ENCODE peak calls at places on chromosome 13, in six cellular contexts. T is fibroblast of the aortic adventitia; U is CD4-positive, alpha-beta T cell; I is brain microvascular endothelial cell; F is nephron progenitor cell; L is AG10803. J is an unnamed sample.

GRCh38 chr13:101626925-101627555 is 174.6 kb downstream of the ITGBL1 start:
- DNase-seq in T (peak), U (no peak), I (no peak), F (no peak), L (no peak), J (no peak)

GRCh38 chr13:53129864-53130393 is 101.3 kb downstream of the OLFM4 start:
- DNase-seq in T (no peak), U (no peak), I (no peak), F (no peak), L (no peak), J (no peak)

GRCh38 chr13:43374621-43375020 is 351.2 kb downstream of the DNAJC15 start:
- DNase-seq in T (peak), U (no peak), I (peak), F (no peak), L (peak), J (no peak)

GRCh38 chr13:113051641-113052040 is 54.0 kb upstream of the F7 start:
- DNase-seq in T (no peak), U (no peak), I (no peak), F (no peak), L (no peak), J (no peak)

GRCh38 chr13:94780421-94780820 is 68.1 kb upstream of the SOX21 start:
- DNase-seq in T (no peak), U (no peak), I (no peak), F (no peak), L (no peak), J (no peak)

GRCh38 chr13:62387642-62388041 is 972.0 kb upstream of the PCDH20 start:
- DNase-seq in T (no peak), U (no peak), I (no peak), F (no peak), L (no peak), J (no peak)

GRCh38 chr13:27854606-27855005 is 62.3 kb downstream of the GSX1 start:
- DNase-seq in T (no peak), U (no peak), I (no peak), F (no peak), L (no peak), J (no peak)

GRCh38 chr13:89678722-89679121 is 1668.8 kb upstream of the MIR17HG start:
- DNase-seq in T (no peak), U (no peak), I (no peak), F (no peak), L (no peak), J (no peak)

GRCh38 chr13:50893211-50893852 is 16.3 kb upstream of the RNASEH2B start:
- DNase-seq in T (peak), U (no peak), I (no peak), F (no peak), L (peak), J (no peak)

GRCh38 chr13:65597839-65598818 is 1632.0 kb downstream of the PCDH9 start:
- DNase-seq in T (peak), U (no peak), I (peak), F (no peak), L (peak), J (no peak)

GRCh38 chr13:21531475-21531874 is 72.4 kb upstream of the ZDHHC20 start:
- DNase-seq in T (no peak), U (no peak), I (no peak), F (no peak), L (no peak), J (no peak)

GRCh38 chr13:89003656-89004055 is 1332.5 kb downstream of the SLITRK5 start:
- DNase-seq in T (no peak), U (no peak), I (no peak), F (no peak), L (no peak), J (no peak)

GRCh38 chr13:25662516-25662915 is 290.7 kb downstream of the ATP8A2 start:
- DNase-seq in T (no peak), U (no peak), I (no peak), F (no peak), L (no peak), J (no peak)

GRCh38 chr13:102550507-102550906 is 46.3 kb upstream of the TPP2 start:
- DNase-seq in T (no peak), U (no peak), I (no peak), F (no peak), L (no peak), J (no peak)

GRCh38 chr13:99859178-99860177 is 112.1 kb downstream of the ZIC5 start:
- DNase-seq in T (no peak), U (no peak), I (no peak), F (no peak), L (no peak), J (no peak)

GRCh38 chr13:114259374-114259773 is 22.0 kb upstream of the UPF3A start:
- DNase-seq in T (no peak), U (no peak), I (no peak), F (no peak), L (no peak), J (no peak)

GRCh38 chr13:26186995-26187394 is 35.1 kb downstream of the RNF6 start:
- DNase-seq in T (no peak), U (no peak), I (no peak), F (no peak), L (no peak), J (no peak)

GRCh38 chr13:21638319-21639282 is 32.3 kb upstream of the FGF9 start:
- DNase-seq in T (peak), U (no peak), I (no peak), F (peak), L (peak), J (no peak)

GRCh38 chr13:109454167-109454917 is 332.0 kb downstream of the IRS2 start:
- DNase-seq in T (no peak), U (no peak), I (no peak), F (no peak), L (peak), J (no peak)

GRCh38 chr13:49958321-49958720 is 22.2 kb upstream of the SPRYD7 start:
- DNase-seq in T (peak), U (no peak), I (no peak), F (no peak), L (peak), J (no peak)

GRCh38 chr13:113562866-113563265 is 21.7 kb upstream of the TFDP1 start:
- DNase-seq in T (no peak), U (no peak), I (no peak), F (no peak), L (no peak), J (no peak)

GRCh38 chr13:26011996-26012688 is 39.7 kb downstream of the SHISA2 start:
- DNase-seq in T (no peak), U (peak), I (no peak), F (no peak), L (no peak), J (no peak)

GRCh38 chr13:111422352-111422751 is 101.9 kb downstream of the TEX29 start:
- DNase-seq in T (no peak), U (no peak), I (no peak), F (no peak), L (no peak), J (no peak)

GRCh38 chr13:105969761-105970160 is 565.7 kb downstream of the EFNB2 start:
- DNase-seq in T (no peak), U (no peak), I (no peak), F (no peak), L (peak), J (no peak)

GRCh38 chr13:98439896-98440295 is 137.0 kb downstream of the STK24 start:
- DNase-seq in T (no peak), U (no peak), I (no peak), F (no peak), L (no peak), J (no peak)
- TF ChIP-seq CTCF in T (no peak), U (no peak), I (no peak), F (no peak), L (no peak), J (no peak)

GRCh38 chr13:46388846-46389245 is 1.8 kb upstream of the RUBCNL start:
- DNase-seq in T (no peak), U (no peak), I (no peak), F (no peak), L (no peak), J (no peak)

GRCh38 chr13:46385946-46386345 is 1.1 kb downstream of the RUBCNL start:
- DNase-seq in T (no peak), U (no peak), I (no peak), F (peak), L (no peak), J (no peak)

GRCh38 chr13:46388308-46388707 is 1.3 kb upstream of the RUBCNL start:
- DNase-seq in T (no peak), U (no peak), I (no peak), F (no peak), L (no peak), J (no peak)

GRCh38 chr13:46386426-46386995 is 541 bp downstream of the RUBCNL start:
- DNase-seq in T (no peak), U (no peak), I (no peak), F (peak), L (peak), J (no peak)

DNA sequence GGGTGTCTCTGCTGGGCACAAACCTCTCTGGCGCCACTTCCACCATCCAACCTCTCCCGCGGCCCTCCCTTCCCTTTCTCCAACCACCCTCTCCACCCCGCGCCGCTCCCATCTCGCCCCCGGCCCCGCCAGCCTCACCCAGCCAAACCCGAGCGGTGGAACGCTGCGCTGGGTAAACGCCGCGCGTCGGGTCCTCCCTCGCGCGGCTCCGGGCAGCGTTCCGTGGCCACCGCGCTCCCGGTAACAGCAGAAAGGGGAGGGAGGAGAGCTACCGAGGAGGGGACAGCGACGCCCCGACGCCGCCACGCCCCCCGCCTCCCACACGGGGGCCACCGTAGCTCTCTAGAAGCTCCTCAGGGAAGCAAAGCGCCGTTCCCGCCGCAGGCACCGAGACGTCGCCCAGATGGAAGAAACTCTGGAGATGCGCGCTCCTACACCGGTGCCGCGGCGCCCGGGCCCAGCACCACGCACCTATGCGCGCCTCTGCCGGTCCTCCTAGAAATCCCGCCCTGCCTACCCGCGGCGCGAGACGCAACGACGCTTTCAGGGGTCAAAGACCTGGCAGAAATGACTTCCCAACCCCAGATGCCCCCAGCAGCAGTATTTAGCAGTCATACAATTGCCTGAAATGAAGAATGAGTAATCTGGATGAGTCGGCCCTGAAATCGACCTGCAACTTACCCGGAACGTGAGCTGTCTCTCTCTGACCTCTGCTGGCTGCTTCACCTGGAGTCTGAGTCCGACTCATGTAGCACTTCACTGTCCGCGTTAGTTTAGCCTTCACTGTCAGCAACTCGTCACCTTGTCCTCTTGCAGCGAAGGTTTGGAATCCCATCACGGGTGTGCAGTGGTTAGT is at the start of gene RUBCNL:
- DNase-seq in T (no peak), U (no peak), I (peak), F (peak), L (peak), J (peak)
- TF ChIP-seq CTCF in T (no peak), U (no peak), I (no peak), F (no peak), L (no peak), J (no peak)

GRCh38 chr13:45700971-45701900 is 884 bp upstream of the CBY2 start:
- DNase-seq in T (peak), U (no peak), I (no peak), F (no peak), L (no peak), J (no peak)
- TF ChIP-seq CTCF in T (no peak), U (no peak), I (peak), F (no peak), L (no peak), J (no peak)

GRCh38 chr13:38417727-38418126 is 68.1 kb downstream of the UFM1 start:
- DNase-seq in T (no peak), U (no peak), I (peak), F (no peak), L (peak), J (no peak)
- TF ChIP-seq CTCF in T (no peak), U (no peak), I (peak), F (peak), L (peak), J (no peak)

GRCh38 chr13:48078251-48078656 is 16.6 kb downstream of the MED4 start:
- DNase-seq in T (no peak), U (no peak), I (no peak), F (no peak), L (no peak), J (no peak)
- TF ChIP-seq CTCF in T (peak), U (no peak), I (no peak), F (no peak), L (no peak), J (no peak)

DNA sequence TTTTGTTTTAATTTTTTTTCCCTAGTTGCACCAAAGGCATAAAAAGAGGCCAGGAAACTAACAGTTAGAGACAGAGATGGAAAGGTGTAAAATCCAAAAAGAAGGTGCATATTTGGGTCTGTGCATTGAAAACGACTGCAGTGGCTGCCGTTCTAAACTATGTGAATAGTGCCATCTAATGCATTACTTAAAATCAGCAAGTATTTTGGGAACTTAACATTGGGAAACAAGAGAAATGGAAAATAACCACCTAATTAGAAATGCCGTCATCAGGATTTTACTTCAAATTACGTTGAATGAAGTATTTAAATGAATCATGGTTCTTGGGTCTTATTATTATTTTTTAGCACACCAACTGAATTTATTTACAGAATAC is 189.5 kb upstream of the MIR17HG start:
- DNase-seq in T (no peak), U (no peak), I (no peak), F (no peak), L (no peak), J (no peak)
- TF ChIP-seq CTCF in T (no peak), U (no peak), I (peak), F (no peak), L (no peak), J (no peak)

J was measured in mesothelial cell of epicardium.